ENCODE peak calls at places on chromosomes 4 and X, in nine cellular contexts. B is RKO, T is NAMALWA, J is heart left ventricle, N is RPMI7951, Y is epithelial cell of esophagus, A is MM.1S, W is naive B cell, U is T-cell. P is an unnamed sample.

GRCh38 chr4:65007841-65008439 is 598.7 kb upstream of the TECRL start:
- DNase-seq in B (peak; percentile 77), T (peak; percentile 66), J (no peak), N (peak; percentile 18), Y (peak; percentile 64), A (peak; percentile 56), W (no peak), U (no peak), P (peak; percentile 53)

GRCh38 chr4:38411092-38411491 is 252.9 kb upstream of the KLF3 start:
- DNase-seq in B (no peak), T (no peak), J (no peak), N (no peak), Y (peak; percentile 22), A (peak; percentile 48), W (no peak), U (no peak), P (no peak)

GRCh38 chr4:109113511-109113910 is 188.9 kb downstream of the COL25A1 start:
- DNase-seq in B (no peak), T (no peak), J (no peak), N (no peak), Y (no peak), A (no peak), W (no peak), U (no peak), P (no peak)

GRCh38 chr4:110087116-110087708 is 111.2 kb downstream of the ELOVL6 start:
- DNase-seq in B (peak; percentile 92), T (no peak), J (no peak), N (peak; percentile 80), Y (peak; percentile 76), A (no peak), W (no peak), U (no peak), P (peak; percentile 94)

GRCh38 chr4:19945979-19946380 is 305.7 kb upstream of the SLIT2 start:
- DNase-seq in B (no peak), T (no peak), J (no peak), N (peak; percentile 100), Y (peak; percentile 95), A (no peak), W (no peak), U (no peak), P (peak; percentile 7)

GRCh38 chr4:26048378-26048882 is 134.4 kb downstream of the SMIM20 start:
- DNase-seq in B (no peak), T (no peak), J (peak; percentile 32), N (peak; percentile 33), Y (peak; percentile 86), A (no peak), W (no peak), U (no peak), P (no peak)

GRCh38 chrX:141341743-141342142 is 99.4 kb upstream of the SPANXC start:
- DNase-seq in B (no peak), T (no peak), J (no peak), N (no peak), Y (no peak), A (no peak), W (no peak), U (no peak), P (no peak)

GRCh38 chrX:21733705-21734104 is 24.2 kb downstream of the SMPX start:
- DNase-seq in B (no peak), T (no peak), J (no peak), N (no peak), Y (no peak), A (no peak), W (no peak), U (no peak), P (no peak)

GRCh38 chr4:143308377-143308776 is 28.3 kb upstream of the GAB1 start:
- DNase-seq in B (no peak), T (no peak), J (no peak), N (no peak), Y (no peak), A (no peak), W (no peak), U (no peak), P (no peak)

GRCh38 chrX:16839224-16839851 is 30.8 kb downstream of the RBBP7 start:
- DNase-seq in B (no peak), T (no peak), J (no peak), N (no peak), Y (no peak), A (no peak), W (no peak), U (no peak), P (no peak)

GRCh38 chrX:42017971-42018370 is 94.6 kb upstream of the CASK start:
- DNase-seq in B (no peak), T (no peak), J (no peak), N (no peak), Y (no peak), A (no peak), W (no peak), U (no peak), P (no peak)

GRCh38 chr4:158080354-158080753 is 92.5 kb downstream of the GASK1B start:
- DNase-seq in B (no peak), T (no peak), J (no peak), N (no peak), Y (no peak), A (no peak), W (no peak), U (no peak), P (no peak)

GRCh38 chr4:182265881-182266280 is 22.7 kb downstream of the TENM3 start:
- DNase-seq in B (no peak), T (no peak), J (no peak), N (no peak), Y (peak; percentile 35), A (no peak), W (no peak), U (no peak), P (no peak)

GRCh38 chr4:143399113-143399949 is 62.7 kb downstream of the GAB1 start:
- DNase-seq in B (peak; percentile 54), T (peak; percentile 88), J (no peak), N (peak; percentile 31), Y (peak; percentile 49), A (peak; percentile 48), W (peak; percentile 37), U (no peak), P (peak; percentile 78)

GRCh38 chrX:21176927-21177571 is 197.2 kb upstream of the CNKSR2 start:
- DNase-seq in B (no peak), T (no peak), J (no peak), N (no peak), Y (no peak), A (no peak), W (no peak), U (no peak), P (no peak)

GRCh38 chr4:11111876-11112275 is 316.8 kb downstream of the HS3ST1 start:
- DNase-seq in B (no peak), T (no peak), J (no peak), N (no peak), Y (no peak), A (no peak), W (no peak), U (no peak), P (no peak)

GRCh38 chrX:149151805-149152757 is 353.0 kb downstream of the IDS start:
- DNase-seq in B (no peak), T (no peak), J (no peak), N (peak; percentile 60), Y (peak; percentile 92), A (no peak), W (no peak), U (no peak), P (peak; percentile 4)

GRCh38 chr4:19164334-19164733 is 1087.4 kb upstream of the SLIT2 start:
- DNase-seq in B (no peak), T (no peak), J (no peak), N (no peak), Y (no peak), A (no peak), W (no peak), U (no peak), P (no peak)

GRCh38 chrX:120310861-120311631 is at the start of gene TMEM255A:
- DNase-seq in B (no peak), T (no peak), J (no peak), N (no peak), Y (peak; percentile 24), A (peak; percentile 39), W (peak; percentile 2), U (no peak), P (peak; percentile 26)

GRCh38 chrX:7996414-7996813 is 69.2 kb upstream of the PNPLA4 start:
- DNase-seq in B (peak; percentile 61), T (peak; percentile 46), J (no peak), N (peak; percentile 10), Y (peak; percentile 49), A (peak; percentile 28), W (peak; percentile 17), U (peak; percentile 17), P (peak; percentile 50)

GRCh38 chrX:14864626-14865025 is 8.2 kb downstream of the FANCB start:
- DNase-seq in B (no peak), T (no peak), J (no peak), N (no peak), Y (peak; percentile 30), A (no peak), W (no peak), U (no peak), P (no peak)

GRCh38 chrX:154918060-154918483 is 31.9 kb downstream of the F8A1 start:
- DNase-seq in B (peak; percentile 85), T (peak; percentile 57), J (peak; percentile 43), N (peak; percentile 76), Y (peak; percentile 68), A (peak; percentile 46), W (peak; percentile 8), U (no peak), P (peak; percentile 87)

GRCh38 chr4:74114234-74114633 is 15.2 kb upstream of the CXCL2 start:
- DNase-seq in B (no peak), T (no peak), J (no peak), N (peak; percentile 92), Y (peak; percentile 93), A (no peak), W (no peak), U (no peak), P (no peak)

GRCh38 chr4:143711543-143712159 is 11.2 kb upstream of the FREM3 start:
- DNase-seq in B (no peak), T (peak; percentile 4), J (no peak), N (no peak), Y (no peak), A (no peak), W (no peak), U (no peak), P (no peak)

GRCh38 chr4:154618708-154619315 is 6.4 kb upstream of the FGG start:
- DNase-seq in B (peak; percentile 67), T (peak; percentile 83), J (no peak), N (peak; percentile 39), Y (peak; percentile 74), A (peak; percentile 56), W (peak; percentile 45), U (peak; percentile 49), P (peak; percentile 56)

GRCh38 chrX:46461653-46462191 is 83.5 kb downstream of the ZNF674 start:
- DNase-seq in B (no peak), T (no peak), J (no peak), N (no peak), Y (no peak), A (peak; percentile 38), W (peak; percentile 10), U (no peak), P (no peak)

GRCh38 chr4:94575652-94576051 is 123.9 kb downstream of the PDLIM5 start:
- DNase-seq in B (no peak), T (no peak), J (no peak), N (no peak), Y (no peak), A (no peak), W (no peak), U (no peak), P (no peak)

GRCh38 chrX:69060631-69061408 is 104.4 kb downstream of the PJA1 start:
- DNase-seq in B (no peak), T (no peak), J (peak; percentile 40), N (peak; percentile 34), Y (peak; percentile 18), A (no peak), W (no peak), U (no peak), P (no peak)

P was measured in A673.